ENCODE peak calls at places on chromosomes 7 and 10, in nine cellular contexts. R is activated CD4-positive, alpha-beta T cell treated with anti-CD3 and anti-CD28 coated beads for 48 hours; G is HCEC 1CT; T is amniotic stem cell; W is AG08395; P is stimulated activated CD8-positive, alpha-beta memory T cell treated with anti-CD3 and anti-CD28 coated beads, Interleukin-7, amount 100 ng/mL, for 4 hours; H is A549; U is frontal cortex; L is neural progenitor cell. S is an unnamed sample.

GRCh38 chr7:131945313-131945831 is 388.9 kb upstream of the PODXL start:
- DNase-seq in H (peak; percentile 58), P (no peak), W (peak; percentile 59), G (no peak), T (peak; percentile 8), L (peak; percentile 92), U (no peak), R (peak; percentile 55), S (peak; percentile 34)

GRCh38 chr7:50339990-50340500 is 35.5 kb downstream of the IKZF1 start:
- DNase-seq in P (peak; percentile 50), L (no peak), H (no peak), R (peak; percentile 78), T (no peak), G (no peak), W (no peak), U (no peak), S (no peak)

GRCh38 chr10:131889755-131890154 is 11.1 kb upstream of the PPP2R2D start:
- DNase-seq in U (no peak), L (no peak), W (no peak), T (no peak), R (no peak), G (no peak), H (no peak), P (no peak), S (no peak)

GRCh38 chr7:1664711-1665591 is 5.1 kb upstream of the ELFN1 start:
- DNase-seq in H (peak; percentile 91), U (peak; percentile 89), W (peak; percentile 75), R (peak; percentile 66), G (peak; percentile 23), P (no peak), T (peak; percentile 64), L (peak; percentile 92), S (no peak)

GRCh38 chr10:12333382-12334185 is 15.8 kb upstream of the CAMK1D start:
- DNase-seq in T (peak; percentile 94), P (peak; percentile 27), U (no peak), H (peak; percentile 98), G (peak; percentile 89), L (no peak), R (peak; percentile 57), W (peak; percentile 96), S (peak; percentile 50)

GRCh38 chr10:104580774-104581675 is 60.1 kb upstream of the SORCS3 start:
- DNase-seq in R (peak; percentile 82), H (peak; percentile 67), T (peak; percentile 29), G (peak; percentile 20), U (peak; percentile 14), L (peak; percentile 84), W (peak; percentile 79), P (peak; percentile 24), S (peak; percentile 72)

GRCh38 chr7:55545496-55545895 is 26.8 kb downstream of the VOPP1 start:
- DNase-seq in L (no peak), W (peak; percentile 54), U (no peak), P (no peak), H (no peak), T (no peak), G (peak; percentile 73), R (no peak), S (no peak)

GRCh38 chr7:39375047-39375873 is 190.9 kb upstream of the YAE1 start:
- DNase-seq in U (no peak), R (no peak), P (no peak), G (no peak), L (no peak), H (no peak), T (no peak), W (no peak), S (no peak)

GRCh38 chr10:118741994-118742393 is 12.8 kb downstream of the CACUL1 start:
- DNase-seq in G (no peak), U (no peak), T (no peak), R (no peak), P (no peak), L (no peak), W (no peak), H (no peak), S (no peak)

GRCh38 chr7:155741805-155742204 is 70.5 kb downstream of the SHH start:
- DNase-seq in R (no peak), W (no peak), P (no peak), L (no peak), T (no peak), G (no peak), H (no peak), U (no peak), S (no peak)

GRCh38 chr10:76581685-76582084 is 1055.9 kb downstream of the KCNMA1 start:
- DNase-seq in W (no peak), H (no peak), U (no peak), T (no peak), R (no peak), P (no peak), L (no peak), G (no peak), S (no peak)

GRCh38 chr7:6228363-6228762 is 44.1 kb downstream of the CYTH3 start:
- DNase-seq in H (no peak), U (no peak), W (no peak), R (no peak), P (no peak), L (no peak), G (peak; percentile 52), T (no peak), S (no peak)

GRCh38 chr7:31776616-31777015 is 89.6 kb downstream of the PPP1R17 start:
- DNase-seq in U (no peak), R (no peak), H (peak; percentile 22), G (peak; percentile 92), T (peak; percentile 51), L (peak; percentile 14), W (peak; percentile 85), P (no peak), S (no peak)

GRCh38 chr7:73817121-73817520 is 13.7 kb upstream of the CLDN4 start:
- DNase-seq in R (no peak), P (no peak), T (no peak), H (no peak), L (no peak), G (no peak), W (no peak), U (no peak), S (no peak)

S was measured in LoVo.